ENCODE peak calls at places on chromosomes 7 and 10, in nine cellular contexts. One of them, this sample, is unnamed.

GRCh38 chr7:99399597-99399996 is 8.8 kb downstream of the PDAP1 start:
- DNase-seq in transverse colon: no peak
- DNase-seq in endothelial cell of umbilical vein: no peak
- DNase-seq in A549: no peak
- DNase-seq in AG04450: no peak
- DNase-seq in SJCRH30: no peak
- DNase-seq in pancreas: no peak
- DNase-seq in HepG2: no peak
- DNase-seq in PC-3: no peak
- DNase-seq in this sample: no peak

GRCh38 chr7:83118347-83119001 is 44.2 kb downstream of the PCLO start:
- DNase-seq in transverse colon: no peak
- DNase-seq in endothelial cell of umbilical vein: no peak
- DNase-seq in A549: no peak
- DNase-seq in AG04450: no peak
- DNase-seq in SJCRH30: no peak
- DNase-seq in pancreas: no peak
- DNase-seq in HepG2: no peak
- DNase-seq in PC-3: no peak
- DNase-seq in this sample: no peak

GRCh38 chr10:86733260-86733671 is 23.2 kb upstream of the BMPR1A start:
- DNase-seq in transverse colon: peak; percentile 40
- DNase-seq in endothelial cell of umbilical vein: no peak
- DNase-seq in A549: no peak
- DNase-seq in AG04450: no peak
- DNase-seq in SJCRH30: peak; percentile 50
- DNase-seq in pancreas: no peak
- DNase-seq in HepG2: no peak
- DNase-seq in PC-3: no peak
- DNase-seq in this sample: no peak

GRCh38 chr7:55438085-55438764 is 73.1 kb downstream of the LANCL2 start:
- DNase-seq in transverse colon: no peak
- DNase-seq in endothelial cell of umbilical vein: no peak
- DNase-seq in A549: no peak
- DNase-seq in AG04450: no peak
- DNase-seq in SJCRH30: no peak
- DNase-seq in pancreas: no peak
- DNase-seq in HepG2: no peak
- DNase-seq in PC-3: no peak
- DNase-seq in this sample: no peak

GRCh38 chr7:73742338-73742752 is 3.7 kb upstream of the ABHD11 start:
- DNase-seq in transverse colon: no peak
- DNase-seq in endothelial cell of umbilical vein: no peak
- DNase-seq in A549: no peak
- DNase-seq in AG04450: no peak
- DNase-seq in SJCRH30: no peak
- DNase-seq in pancreas: no peak
- DNase-seq in HepG2: no peak
- DNase-seq in PC-3: no peak
- DNase-seq in this sample: no peak

GRCh38 chr10:97689637-97690036 is 2.6 kb upstream of the AVPI1 start:
- DNase-seq in transverse colon: no peak
- DNase-seq in endothelial cell of umbilical vein: no peak
- DNase-seq in A549: peak; percentile 55
- DNase-seq in AG04450: peak; percentile 90
- DNase-seq in SJCRH30: peak; percentile 67
- DNase-seq in pancreas: no peak
- DNase-seq in HepG2: no peak
- DNase-seq in PC-3: peak; percentile 88
- DNase-seq in this sample: no peak

GRCh38 chr10:111338035-111338434 is 261.2 kb downstream of the ADRA2A start:
- DNase-seq in transverse colon: no peak
- DNase-seq in endothelial cell of umbilical vein: no peak
- DNase-seq in A549: no peak
- DNase-seq in AG04450: no peak
- DNase-seq in SJCRH30: no peak
- DNase-seq in pancreas: no peak
- DNase-seq in HepG2: no peak
- DNase-seq in PC-3: no peak
- DNase-seq in this sample: no peak

GRCh38 chr10:71497802-71498326 is 101.1 kb downstream of the CDH23 start:
- DNase-seq in transverse colon: no peak
- DNase-seq in endothelial cell of umbilical vein: no peak
- DNase-seq in A549: no peak
- DNase-seq in AG04450: no peak
- DNase-seq in SJCRH30: no peak
- DNase-seq in pancreas: no peak
- DNase-seq in HepG2: no peak
- DNase-seq in PC-3: no peak
- DNase-seq in this sample: no peak

GRCh38 chr10:132827423-132827789 is 41.5 kb upstream of the NKX6-2 start:
- DNase-seq in transverse colon: no peak
- DNase-seq in endothelial cell of umbilical vein: no peak
- DNase-seq in A549: no peak
- DNase-seq in AG04450: no peak
- DNase-seq in SJCRH30: no peak
- DNase-seq in pancreas: peak; percentile 23
- DNase-seq in HepG2: no peak
- DNase-seq in PC-3: no peak
- DNase-seq in this sample: no peak

GRCh38 chr10:94133239-94133638 is 139.5 kb downstream of the PLCE1 start:
- DNase-seq in transverse colon: no peak
- DNase-seq in endothelial cell of umbilical vein: no peak
- DNase-seq in A549: no peak
- DNase-seq in AG04450: no peak
- DNase-seq in SJCRH30: no peak
- DNase-seq in pancreas: no peak
- DNase-seq in HepG2: no peak
- DNase-seq in PC-3: peak; percentile 55
- DNase-seq in this sample: no peak

GRCh38 chr10:95395947-95396449 is 105.2 kb upstream of the PDLIM1 start:
- DNase-seq in transverse colon: no peak
- DNase-seq in endothelial cell of umbilical vein: no peak
- DNase-seq in A549: no peak
- DNase-seq in AG04450: no peak
- DNase-seq in SJCRH30: no peak
- DNase-seq in pancreas: no peak
- DNase-seq in HepG2: no peak
- DNase-seq in PC-3: peak; percentile 31
- DNase-seq in this sample: no peak

GRCh38 chr10:129642427-129642826 is 175.4 kb downstream of the MGMT start:
- DNase-seq in transverse colon: no peak
- DNase-seq in endothelial cell of umbilical vein: no peak
- DNase-seq in A549: no peak
- DNase-seq in AG04450: no peak
- DNase-seq in SJCRH30: no peak
- DNase-seq in pancreas: no peak
- DNase-seq in HepG2: peak; percentile 91
- DNase-seq in PC-3: peak; percentile 55
- DNase-seq in this sample: no peak

GRCh38 chr10:14153570-14154055 is 177.1 kb downstream of the FRMD4A start:
- DNase-seq in transverse colon: no peak
- DNase-seq in endothelial cell of umbilical vein: no peak
- DNase-seq in A549: no peak
- DNase-seq in AG04450: no peak
- DNase-seq in SJCRH30: peak; percentile 77
- DNase-seq in pancreas: no peak
- DNase-seq in HepG2: no peak
- DNase-seq in PC-3: no peak
- DNase-seq in this sample: no peak

GRCh38 chr10:30491832-30492530 is 58.0 kb downstream of the MAP3K8 start:
- DNase-seq in transverse colon: no peak
- DNase-seq in endothelial cell of umbilical vein: no peak
- DNase-seq in A549: no peak
- DNase-seq in AG04450: no peak
- DNase-seq in SJCRH30: no peak
- DNase-seq in pancreas: no peak
- DNase-seq in HepG2: no peak
- DNase-seq in PC-3: no peak
- DNase-seq in this sample: no peak

GRCh38 chr10:99659868-99660366 is 608 bp downstream of the ENTPD7 start:
- DNase-seq in transverse colon: peak; percentile 11
- DNase-seq in endothelial cell of umbilical vein: peak; percentile 17
- DNase-seq in A549: no peak
- DNase-seq in AG04450: no peak
- DNase-seq in SJCRH30: no peak
- DNase-seq in pancreas: peak; percentile 57
- DNase-seq in HepG2: no peak
- DNase-seq in PC-3: no peak
- DNase-seq in this sample: no peak

GRCh38 chr10:99345350-99345749 is 16.2 kb downstream of the CNNM1 start:
- DNase-seq in transverse colon: no peak
- DNase-seq in endothelial cell of umbilical vein: no peak
- DNase-seq in A549: peak; percentile 44
- DNase-seq in AG04450: no peak
- DNase-seq in SJCRH30: peak; percentile 51
- DNase-seq in pancreas: no peak
- DNase-seq in HepG2: no peak
- DNase-seq in PC-3: peak; percentile 67
- DNase-seq in this sample: no peak

GRCh38 chr7:123538897-123539296 is 4.5 kb upstream of the IQUB start:
- DNase-seq in transverse colon: no peak
- DNase-seq in endothelial cell of umbilical vein: no peak
- DNase-seq in A549: no peak
- DNase-seq in AG04450: no peak
- DNase-seq in SJCRH30: no peak
- DNase-seq in pancreas: no peak
- DNase-seq in HepG2: no peak
- DNase-seq in PC-3: peak; percentile 36
- DNase-seq in this sample: no peak

GRCh38 chr7:19989906-19990305 is 216.5 kb upstream of the TMEM196 start:
- DNase-seq in transverse colon: no peak
- DNase-seq in endothelial cell of umbilical vein: no peak
- DNase-seq in A549: no peak
- DNase-seq in AG04450: no peak
- DNase-seq in SJCRH30: peak; percentile 16
- DNase-seq in pancreas: no peak
- DNase-seq in HepG2: no peak
- DNase-seq in PC-3: no peak
- DNase-seq in this sample: no peak

GRCh38 chr7:96823274-96823673 is 113.6 kb upstream of the SEM1 start:
- DNase-seq in transverse colon: no peak
- DNase-seq in endothelial cell of umbilical vein: no peak
- DNase-seq in A549: no peak
- DNase-seq in AG04450: no peak
- DNase-seq in SJCRH30: no peak
- DNase-seq in pancreas: no peak
- DNase-seq in HepG2: no peak
- DNase-seq in PC-3: peak; percentile 62
- DNase-seq in this sample: no peak

DNA sequence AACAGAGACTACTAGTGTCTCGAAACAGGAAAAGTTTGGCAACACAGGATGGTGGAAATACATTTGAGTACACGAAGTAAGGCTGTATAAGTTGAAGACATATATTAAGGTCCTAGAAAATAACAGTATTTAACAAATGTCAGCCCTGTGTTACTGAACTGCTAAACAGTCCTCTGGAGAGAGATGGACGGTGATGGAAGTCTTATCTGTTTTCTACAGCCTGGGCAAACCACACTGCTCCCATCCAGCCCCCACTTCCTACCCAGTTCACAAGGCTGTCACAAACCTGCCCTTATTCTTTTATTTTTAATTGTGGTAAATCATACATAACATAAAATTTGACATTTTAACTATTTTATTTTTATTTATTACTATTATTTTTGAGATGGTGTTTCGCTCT is 179.1 kb downstream of the DNAJC1 start:
- DNase-seq in transverse colon: no peak
- DNase-seq in endothelial cell of umbilical vein: no peak
- DNase-seq in A549: no peak
- DNase-seq in AG04450: no peak
- DNase-seq in SJCRH30: no peak
- DNase-seq in pancreas: no peak
- DNase-seq in HepG2: no peak
- DNase-seq in PC-3: no peak
- DNase-seq in this sample: no peak
- H3K9me3 ChIP-seq in transverse colon: peaks cover 23% of the 10 kb centered on the region
- H3K9me3 ChIP-seq in endothelial cell of umbilical vein: no peaks in the 10 kb centered on the region
- H3K9me3 ChIP-seq in A549: peaks cover 39% of the 10 kb centered on the region
- H3K9me3 ChIP-seq in AG04450: peaks cover 16% of the 10 kb centered on the region
- H3K9me3 ChIP-seq in SJCRH30: peaks cover 10% of the 10 kb centered on the region
- H3K9me3 ChIP-seq in pancreas: no peaks in the 10 kb centered on the region
- H3K9me3 ChIP-seq in HepG2: peaks cover 30% of the 10 kb centered on the region
- H3K9me3 ChIP-seq in PC-3: peaks cover 12% of the 10 kb centered on the region
- H3K9me3 ChIP-seq in this sample: peaks cover 13% of the 10 kb centered on the region

GRCh38 chr7:2509298-2509906 is 10.2 kb upstream of the LFNG start:
- DNase-seq in transverse colon: no peak
- DNase-seq in endothelial cell of umbilical vein: no peak
- DNase-seq in A549: no peak
- DNase-seq in AG04450: no peak
- DNase-seq in SJCRH30: peak; percentile 74
- DNase-seq in pancreas: no peak
- DNase-seq in HepG2: no peak
- DNase-seq in PC-3: no peak
- DNase-seq in this sample: no peak
- H3K27ac ChIP-seq in transverse colon: peak overlapping the region; percentile 65
- H3K27ac ChIP-seq in endothelial cell of umbilical vein: no peak overlapping the region
- H3K27ac ChIP-seq in A549: no peak overlapping the region
- H3K27ac ChIP-seq in AG04450: no peak overlapping the region
- H3K27ac ChIP-seq in SJCRH30: peak overlapping the region; percentile 70
- H3K27ac ChIP-seq in pancreas: no peak overlapping the region
- H3K27ac ChIP-seq in HepG2: no peak overlapping the region
- H3K27ac ChIP-seq in PC-3: no peak overlapping the region
- H3K27ac ChIP-seq in this sample: peak overlapping the region; percentile 78

GRCh38 chr10:32477499-32477898 is 31.6 kb downstream of the CCDC7 start:
- DNase-seq in transverse colon: no peak
- DNase-seq in endothelial cell of umbilical vein: no peak
- DNase-seq in A549: no peak
- DNase-seq in AG04450: no peak
- DNase-seq in SJCRH30: no peak
- DNase-seq in pancreas: no peak
- DNase-seq in HepG2: no peak
- DNase-seq in PC-3: no peak
- DNase-seq in this sample: no peak
- H3K9me3 ChIP-seq in transverse colon: peaks cover 14% of the 10 kb centered on the region
- H3K9me3 ChIP-seq in endothelial cell of umbilical vein: no peaks in the 10 kb centered on the region
- H3K9me3 ChIP-seq in A549: peaks cover 2% of the 10 kb centered on the region
- H3K9me3 ChIP-seq in AG04450: no peaks in the 10 kb centered on the region
- H3K9me3 ChIP-seq in SJCRH30: peaks cover 4% of the 10 kb centered on the region
- H3K9me3 ChIP-seq in pancreas: no peaks in the 10 kb centered on the region
- H3K9me3 ChIP-seq in HepG2: peaks cover 6% of the 10 kb centered on the region
- H3K9me3 ChIP-seq in PC-3: peaks cover 7% of the 10 kb centered on the region
- H3K9me3 ChIP-seq in this sample: no peaks in the 10 kb centered on the region

DNA sequence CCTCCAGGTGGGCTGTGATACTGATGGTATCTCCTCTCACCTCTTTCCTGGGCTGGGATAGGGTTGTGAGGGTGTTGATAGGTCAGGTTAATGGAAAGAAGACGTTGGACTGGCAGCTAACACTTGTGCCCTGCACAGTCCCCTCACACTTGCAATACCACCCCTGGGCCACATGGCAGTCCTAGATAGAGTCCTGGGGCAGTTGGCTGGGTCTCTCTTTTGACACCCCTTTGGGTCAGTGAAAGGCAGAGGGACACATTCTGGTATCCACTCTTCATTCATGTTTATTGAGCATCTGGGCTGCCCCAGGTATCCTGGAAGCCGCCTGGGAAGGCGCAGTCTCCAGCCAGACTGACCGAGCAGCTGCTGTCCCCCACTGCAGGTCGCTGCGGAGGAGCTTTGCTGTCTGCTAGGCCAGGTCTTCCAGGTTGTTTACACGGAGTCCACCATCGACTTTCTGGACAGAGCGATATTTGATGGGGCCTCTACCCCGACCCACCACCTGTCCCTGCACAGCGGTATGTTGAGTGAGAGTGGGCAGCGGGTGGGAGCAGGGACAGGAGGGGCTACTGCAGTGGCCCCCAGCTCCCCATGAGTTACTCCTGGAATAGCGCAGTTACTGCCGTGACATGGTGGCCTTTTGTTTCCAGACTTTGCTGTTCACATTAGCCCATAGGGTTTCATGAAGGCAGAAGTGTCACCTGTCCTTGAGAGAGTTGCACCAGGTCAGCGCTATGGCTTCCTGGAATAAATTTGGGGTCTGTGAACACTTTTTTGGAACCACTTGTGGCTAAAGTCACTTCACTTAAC is 19.1 kb downstream of the NACAD start:
- DNase-seq in transverse colon: no peak
- DNase-seq in endothelial cell of umbilical vein: no peak
- DNase-seq in A549: peak; percentile 45
- DNase-seq in AG04450: no peak
- DNase-seq in SJCRH30: no peak
- DNase-seq in pancreas: no peak
- DNase-seq in HepG2: no peak
- DNase-seq in PC-3: no peak
- DNase-seq in this sample: no peak
- H3K27ac ChIP-seq in transverse colon: no peak overlapping the region
- H3K27ac ChIP-seq in endothelial cell of umbilical vein: no peak overlapping the region
- H3K27ac ChIP-seq in A549: no peak overlapping the region
- H3K27ac ChIP-seq in AG04450: no peak overlapping the region
- H3K27ac ChIP-seq in SJCRH30: no peak overlapping the region
- H3K27ac ChIP-seq in pancreas: no peak overlapping the region
- H3K27ac ChIP-seq in HepG2: no peak overlapping the region
- H3K27ac ChIP-seq in PC-3: no peak overlapping the region
- H3K27ac ChIP-seq in this sample: no peak overlapping the region

This sample was measured in CD8-positive, alpha-beta memory T cell.